ENCODE peak calls at places on chromosomes 1 and 21, in nine cellular contexts. C is RWPE2, K is fibroblast of pulmonary artery, X is bronchial epithelial cell, P is IMR-90, Z is adrenal gland, I is cardiac muscle cell, L is choroid plexus epithelial cell, O is Panc1. W is an unnamed sample.
A peak's percentile ranks its signal among the peaks of the same experiment; 100 is the strongest.

GRCh38 chr1:36101546-36101945 is 12.9 kb downstream of the ADPRS start:
- DNase-seq in C (no peak), K (no peak), X (no peak), P (no peak), Z (no peak), I (no peak), L (no peak), O (no peak), W (no peak)

GRCh38 chr1:245091818-245092637 is 62.8 kb upstream of the KIF26B start:
- DNase-seq in C (peak; percentile 86), K (peak; percentile 97), X (peak; percentile 97), P (peak; percentile 99), Z (peak; percentile 84), I (peak; percentile 94), L (peak; percentile 99), O (peak; percentile 75), W (peak; percentile 98)

GRCh38 chr1:28297826-28298225 is 31.0 kb upstream of the MED18 start:
- DNase-seq in C (no peak), K (no peak), X (no peak), P (no peak), Z (no peak), I (no peak), L (no peak), O (no peak), W (no peak)

GRCh38 chr1:239833709-239834108 is 258.0 kb upstream of the FMN2 start:
- DNase-seq in C (no peak), K (no peak), X (no peak), P (no peak), Z (no peak), I (no peak), L (no peak), O (no peak), W (no peak)

GRCh38 chr1:88800382-88801051 is 90.8 kb downstream of the GTF2B start:
- DNase-seq in C (no peak), K (peak; percentile 51), X (peak; percentile 8), P (peak; percentile 13), Z (peak; percentile 49), I (peak; percentile 50), L (peak; percentile 78), O (peak; percentile 15), W (peak; percentile 70)

GRCh38 chr1:199122532-199123311 is 483.9 kb downstream of the PTPRC start:
- DNase-seq in C (no peak), K (peak; percentile 50), X (peak; percentile 84), P (peak; percentile 74), Z (no peak), I (peak; percentile 51), L (peak; percentile 12), O (no peak), W (peak; percentile 78)

GRCh38 chr1:87292684-87293493 is 35.8 kb upstream of the LMO4 start:
- DNase-seq in C (no peak), K (peak; percentile 78), X (peak; percentile 52), P (peak; percentile 65), Z (peak; percentile 68), I (peak; percentile 80), L (peak; percentile 79), O (peak; percentile 36), W (peak; percentile 71)

GRCh38 chr1:38076455-38076854 is 29.9 kb upstream of the POU3F1 start:
- DNase-seq in C (no peak), K (no peak), X (no peak), P (no peak), Z (no peak), I (no peak), L (no peak), O (no peak), W (no peak)

GRCh38 chr1:225977937-225978748 is 21.0 kb downstream of the SDE2 start:
- DNase-seq in C (no peak), K (no peak), X (no peak), P (no peak), Z (peak; percentile 39), I (no peak), L (no peak), O (no peak), W (no peak)

GRCh38 chr1:199279872-199280649 is 641.2 kb downstream of the PTPRC start:
- DNase-seq in C (no peak), K (peak; percentile 27), X (peak; percentile 33), P (peak; percentile 51), Z (no peak), I (no peak), L (peak; percentile 21), O (no peak), W (peak; percentile 78)

GRCh38 chr1:96927125-96927524 is 205.5 kb downstream of the PTBP2 start:
- DNase-seq in C (no peak), K (peak; percentile 29), X (no peak), P (peak; percentile 80), Z (no peak), I (peak; percentile 24), L (peak; percentile 74), O (no peak), W (peak; percentile 7)

GRCh38 chr1:145785481-145785880 is 38.4 kb downstream of the RNF115 start:
- DNase-seq in C (no peak), K (peak; percentile 8), X (peak; percentile 64), P (peak; percentile 16), Z (no peak), I (no peak), L (peak; percentile 42), O (no peak), W (peak; percentile 15)

GRCh38 chr1:110092991-110093390 is 19.3 kb upstream of the UBL4B start:
- DNase-seq in C (no peak), K (no peak), X (no peak), P (no peak), Z (no peak), I (no peak), L (no peak), O (no peak), W (no peak)

GRCh38 chr21:16058896-16059295 is 329.1 kb downstream of the USP25 start:
- DNase-seq in C (no peak), K (no peak), X (no peak), P (no peak), Z (no peak), I (no peak), L (no peak), O (no peak), W (no peak)

GRCh38 chr1:207234690-207235089 is 86.8 kb upstream of the CD55 start:
- DNase-seq in C (no peak), K (no peak), X (no peak), P (no peak), Z (no peak), I (no peak), L (no peak), O (no peak), W (no peak)

GRCh38 chr1:6459850-6460265 is 6.1 kb downstream of the TNFRSF25 start:
- DNase-seq in C (no peak), K (no peak), X (no peak), P (no peak), Z (no peak), I (no peak), L (no peak), O (no peak), W (no peak)

GRCh38 chr1:218347713-218348627 is 2.8 kb downstream of the TGFB2 start:
- DNase-seq in C (no peak), K (peak; percentile 87), X (peak; percentile 49), P (peak; percentile 70), Z (peak; percentile 43), I (peak; percentile 77), L (peak; percentile 94), O (no peak), W (peak; percentile 70)

GRCh38 chr1:218344814-218345672 is at the start of gene TGFB2:
- DNase-seq in C (no peak), K (peak; percentile 92), X (peak; percentile 66), P (peak; percentile 85), Z (peak; percentile 59), I (peak; percentile 87), L (peak; percentile 97), O (peak; percentile 92), W (peak; percentile 92)

GRCh38 chr1:218345673-218346390 is 696 bp downstream of the TGFB2 start:
- DNase-seq in C (no peak), K (peak; percentile 84), X (peak; percentile 24), P (peak; percentile 70), Z (peak; percentile 60), I (peak; percentile 89), L (peak; percentile 87), O (no peak), W (peak; percentile 83)

GRCh38 chr1:218347316-218347712 is 2.2 kb downstream of the TGFB2 start:
- DNase-seq in C (no peak), K (peak; percentile 60), X (no peak), P (peak; percentile 30), Z (no peak), I (peak; percentile 52), L (peak; percentile 78), O (no peak), W (peak; percentile 39)

GRCh38 chr1:218346391-218347204 is 1.5 kb downstream of the TGFB2 start:
- DNase-seq in C (no peak), K (peak; percentile 45), X (peak; percentile 25), P (peak; percentile 37), Z (no peak), I (peak; percentile 52), L (no peak), O (no peak), W (peak; percentile 55)
- H3K4me3 ChIP-seq in C (peak overlapping the region; percentile 53), K (peak overlapping the region; percentile 91), X (peak overlapping the region; percentile 56), P (peak overlapping the region; percentile 81), Z (peak overlapping the region; percentile 64), I (peak overlapping the region; percentile 94), L (peak overlapping the region; percentile 82), O (peak overlapping the region; percentile 97), W (peak overlapping the region; percentile 66)

DNA sequence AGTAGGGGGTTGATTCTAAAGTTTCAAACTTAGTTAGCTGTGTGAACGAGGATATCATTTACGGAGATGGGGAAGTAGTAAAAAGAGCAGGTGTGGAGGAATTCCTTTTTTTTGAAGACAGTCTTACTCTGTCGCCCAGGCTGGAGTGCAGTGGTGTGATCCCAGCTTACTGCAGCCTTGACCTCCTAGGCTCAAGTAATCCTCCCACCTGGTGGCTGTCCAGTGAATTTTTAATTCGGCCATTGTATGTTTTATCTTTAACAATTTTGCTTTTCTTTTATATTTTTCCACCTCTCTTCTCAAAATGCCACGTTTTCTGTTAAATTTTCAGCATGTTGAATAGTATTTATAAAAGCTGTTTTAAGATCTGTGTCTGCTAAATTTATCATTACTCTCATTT is 12.3 kb upstream of the CENPF start:
- DNase-seq in C (no peak), K (no peak), X (no peak), P (no peak), Z (no peak), I (no peak), L (no peak), O (no peak), W (no peak)
- TF ChIP-seq CTCF in C (no peak), K (peak; percentile 13), X (no peak), P (no peak), Z (no peak), I (no peak), L (peak; percentile 26), O (no peak), W (no peak)

DNA sequence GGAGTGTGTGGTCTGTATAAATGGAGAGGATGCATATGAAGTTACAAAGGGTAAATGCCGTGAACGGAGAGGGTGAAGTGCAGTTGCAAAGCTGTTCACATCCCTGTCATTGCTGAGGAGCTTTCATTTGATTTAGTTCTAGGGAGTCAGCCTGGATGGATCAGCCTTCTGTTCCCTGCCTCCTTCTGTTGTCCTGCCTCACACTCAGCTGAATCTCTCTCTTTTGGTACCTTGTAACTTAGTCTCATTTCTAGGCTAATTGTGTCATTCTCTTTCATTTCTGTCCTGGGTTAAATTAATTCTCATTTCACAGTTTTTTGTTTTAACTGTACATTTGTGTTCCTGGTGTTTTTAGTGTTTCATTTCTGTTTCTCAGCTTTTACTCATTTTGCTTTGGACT is 133.2 kb upstream of the COL6A1 start:
- DNase-seq in C (peak; percentile 1), K (no peak), X (no peak), P (no peak), Z (no peak), I (no peak), L (no peak), O (no peak), W (no peak)
- H3K4me3 ChIP-seq in C (no peak overlapping the region), K (no peak overlapping the region), X (no peak overlapping the region), P (no peak overlapping the region), Z (no peak overlapping the region), I (no peak overlapping the region), L (no peak overlapping the region), O (no peak overlapping the region), W (no peak overlapping the region)

GRCh38 chr1:204074274-204075115 is 1.6 kb downstream of the SOX13 start:
- DNase-seq in C (no peak), K (peak; percentile 86), X (peak; percentile 29), P (peak; percentile 52), Z (peak; percentile 78), I (peak; percentile 88), L (peak; percentile 61), O (no peak), W (peak; percentile 65)
- TF ChIP-seq CTCF in C (no peak), K (no peak), X (no peak), P (no peak), Z (no peak), I (no peak), L (no peak), O (no peak), W (no peak)